ENCODE peak calls at places on chromosomes 16 and 17, in seven cellular contexts. C, U, P, E, O, M and S are unnamed samples.

GRCh38 chr16:59686405-59686804 is 952.3 kb upstream of the GOT2 start:
- DNase-seq in C (no peak), U (no peak), P (no peak), E (no peak), O (no peak), M (no peak), S (no peak)

GRCh38 chr16:3607161-3607560 is 4.2 kb downstream of the SLX4 start:
- DNase-seq in C (no peak), U (no peak), P (no peak), E (no peak), O (no peak), M (no peak), S (no peak)

GRCh38 chr17:73365934-73366623 is 54.3 kb upstream of the CDC42EP4 start:
- DNase-seq in C (no peak), U (no peak), P (no peak), E (no peak), O (peak), M (peak), S (no peak)

GRCh38 chr17:46158323-46159296 is 34.6 kb downstream of the KANSL1 start:
- DNase-seq in C (no peak), U (no peak), P (no peak), E (no peak), O (no peak), M (no peak), S (no peak)

GRCh38 chr17:76139801-76140660 is 1.0 kb downstream of the FOXJ1 start:
- DNase-seq in C (no peak), U (no peak), P (no peak), E (peak), O (no peak), M (no peak), S (no peak)

GRCh38 chr17:58303981-58304734 is 23.4 kb upstream of the MPO start:
- DNase-seq in C (peak), U (peak), P (peak), E (peak), O (no peak), M (peak), S (peak)

GRCh38 chr17:973053-973452 is 6.5 kb downstream of the NXN start:
- DNase-seq in C (no peak), U (no peak), P (no peak), E (no peak), O (no peak), M (no peak), S (no peak)

GRCh38 chr16:48916566-48916965 is 306.6 kb upstream of the N4BP1 start:
- DNase-seq in C (no peak), U (no peak), P (no peak), E (no peak), O (no peak), M (no peak), S (no peak)

GRCh38 chr17:75110307-75110937 is 653 bp downstream of the ARMC7 start:
- DNase-seq in C (no peak), U (peak), P (peak), E (peak), O (no peak), M (no peak), S (no peak)

GRCh38 chr16:3144331-3144881 is 9.6 kb downstream of the ZNF213 start:
- DNase-seq in C (no peak), U (no peak), P (no peak), E (no peak), O (no peak), M (no peak), S (no peak)

GRCh38 chr17:72466199-72466598 is 345.4 kb downstream of the SOX9 start:
- DNase-seq in C (no peak), U (peak), P (no peak), E (no peak), O (no peak), M (peak), S (no peak)

GRCh38 chr16:29995330-29995910 is at the start of gene HIRIP3:
- DNase-seq in C (peak), U (peak), P (peak), E (peak), O (peak), M (peak), S (peak)

GRCh38 chr16:19881028-19881427 is 3.6 kb downstream of the GPRC5B start:
- DNase-seq in C (no peak), U (no peak), P (no peak), E (no peak), O (no peak), M (no peak), S (no peak)

GRCh38 chr16:85986931-85987749 is 88.2 kb downstream of the IRF8 start:
- DNase-seq in C (no peak), U (no peak), P (peak), E (peak), O (no peak), M (no peak), S (no peak)

GRCh38 chr17:42340691-42341127 is 47.5 kb downstream of the STAT3 start:
- DNase-seq in C (no peak), U (no peak), P (no peak), E (peak), O (no peak), M (no peak), S (no peak)

GRCh38 chr17:64165347-64165746 is 35.4 kb upstream of the ERN1 start:
- DNase-seq in C (no peak), U (no peak), P (no peak), E (no peak), O (no peak), M (no peak), S (no peak)

GRCh38 chr16:842061-842476 is 41.5 kb upstream of the GNG13 start:
- DNase-seq in C (no peak), U (no peak), P (no peak), E (no peak), O (peak), M (peak), S (no peak)

GRCh38 chr17:72115789-72116520 is 4.9 kb upstream of the SOX9 start:
- DNase-seq in C (no peak), U (no peak), P (no peak), E (no peak), O (no peak), M (no peak), S (no peak)

GRCh38 chr16:65117701-65118448 is 4.0 kb downstream of the CDH11 start:
- DNase-seq in C (peak), U (peak), P (peak), E (peak), O (peak), M (peak), S (peak)